ENCODE peak calls at places on chromosome 5, in five cellular contexts. M, S, K, V and G are unnamed samples.

GRCh38 chr5:91302958-91303357 is 80.2 kb downstream of the ARRDC3 start:
- DNase-seq in M (no peak), S (no peak), K (no peak), V (no peak), G (no peak)

GRCh38 chr5:10355071-10355889 is 1.8 kb downstream of the MARCHF6 start:
- DNase-seq in M (peak; percentile 67), S (no peak), K (no peak), V (peak; percentile 77), G (no peak)

GRCh38 chr5:170892201-170892600 is 30.4 kb downstream of the RANBP17 start:
- DNase-seq in M (peak; percentile 94), S (no peak), K (no peak), V (peak; percentile 76), G (no peak)

GRCh38 chr5:116572375-116573278 is 2.0 kb downstream of the SEMA6A start:
- DNase-seq in M (peak; percentile 9), S (peak; percentile 76), K (no peak), V (peak; percentile 30), G (no peak)

GRCh38 chr5:74040811-74041491 is 415.0 kb downstream of the ARHGEF28 start:
- DNase-seq in M (no peak), S (no peak), K (no peak), V (no peak), G (no peak)

GRCh38 chr5:157823655-157824054 is 35.3 kb downstream of the CLINT1 start:
- DNase-seq in M (no peak), S (no peak), K (no peak), V (no peak), G (no peak)

GRCh38 chr5:96752341-96753016 is 55.3 kb downstream of the ERAP1 start:
- DNase-seq in M (peak; percentile 82), S (no peak), K (no peak), V (peak; percentile 73), G (peak; percentile 14)

GRCh38 chr5:176818391-176819098 is 8.2 kb downstream of the UNC5A start:
- DNase-seq in M (no peak), S (no peak), K (no peak), V (no peak), G (no peak)

GRCh38 chr5:15238006-15238405 is 262.0 kb upstream of the FBXL7 start:
- DNase-seq in M (no peak), S (no peak), K (no peak), V (no peak), G (no peak)

GRCh38 chr5:109692011-109692410 is 2.3 kb downstream of the MAN2A1 start:
- DNase-seq in M (peak; percentile 66), S (no peak), K (no peak), V (peak; percentile 74), G (peak; percentile 16)

GRCh38 chr5:95883185-95884020 is 60.9 kb upstream of the GLRX start:
- DNase-seq in M (peak; percentile 35), S (no peak), K (no peak), V (no peak), G (no peak)

GRCh38 chr5:125059255-125060050 is 313.0 kb upstream of the ZNF608 start:
- DNase-seq in M (peak; percentile 50), S (no peak), K (no peak), V (peak; percentile 57), G (no peak)

GRCh38 chr5:52948418-52949076 is 40.6 kb upstream of the ITGA2 start:
- DNase-seq in M (peak; percentile 93), S (peak; percentile 66), K (no peak), V (peak; percentile 92), G (peak; percentile 52)

GRCh38 chr5:16737173-16737572 is 120.4 kb upstream of the RETREG1 start:
- DNase-seq in M (no peak), S (no peak), K (no peak), V (no peak), G (no peak)

GRCh38 chr5:62979472-62979871 is 400.9 kb downstream of the LRRC70 start:
- DNase-seq in M (no peak), S (no peak), K (no peak), V (no peak), G (no peak)

GRCh38 chr5:78497573-78498533 is 137.4 kb downstream of the SCAMP1 start:
- DNase-seq in M (no peak), S (no peak), K (no peak), V (peak; percentile 38), G (no peak)

GRCh38 chr5:57735754-57736153 is 253.1 kb upstream of the ACTBL2 start:
- DNase-seq in M (peak; percentile 94), S (no peak), K (peak; percentile 96), V (peak; percentile 90), G (peak; percentile 61)

GRCh38 chr5:56124885-56125250 is 108.3 kb downstream of the ANKRD55 start:
- DNase-seq in M (no peak), S (no peak), K (no peak), V (no peak), G (no peak)

GRCh38 chr5:68265822-68266395 is 50.4 kb downstream of the PIK3R1 start:
- DNase-seq in M (peak; percentile 29), S (peak; percentile 60), K (no peak), V (no peak), G (no peak)

GRCh38 chr5:32312682-32313523 is at the start of gene MTMR12:
- DNase-seq in M (peak; percentile 99), S (peak; percentile 100), K (peak; percentile 94), V (peak; percentile 100), G (peak; percentile 98)

GRCh38 chr5:149037819-149038218 is 25.0 kb downstream of the SH3TC2 start:
- DNase-seq in M (no peak), S (no peak), K (no peak), V (no peak), G (no peak)

GRCh38 chr5:178644826-178645545 is 18.1 kb upstream of the CLK4 start:
- DNase-seq in M (peak; percentile 70), S (no peak), K (no peak), V (peak; percentile 55), G (no peak)

GRCh38 chr5:129155876-129156275 is 61.3 kb downstream of the ISOC1 start:
- DNase-seq in M (no peak), S (no peak), K (no peak), V (no peak), G (no peak)

GRCh38 chr5:154519375-154519774 is 41.3 kb upstream of the HAND1 start:
- DNase-seq in M (peak; percentile 68), S (no peak), K (peak; percentile 19), V (peak; percentile 65), G (no peak)

GRCh38 chr5:95915999-95916686 is 45.5 kb downstream of the ELL2 start:
- DNase-seq in M (no peak), S (no peak), K (no peak), V (no peak), G (no peak)

GRCh38 chr5:62298118-62298517 is 7.9 kb upstream of the KIF2A start:
- DNase-seq in M (no peak), S (no peak), K (no peak), V (no peak), G (no peak)

GRCh38 chr5:133992429-133993151 is 12.2 kb downstream of the VDAC1 start:
- DNase-seq in M (no peak), S (no peak), K (no peak), V (no peak), G (no peak)

GRCh38 chr5:7763621-7764072 is 87.3 kb downstream of the CFAP90 start:
- DNase-seq in M (no peak), S (no peak), K (no peak), V (no peak), G (no peak)

DNA sequence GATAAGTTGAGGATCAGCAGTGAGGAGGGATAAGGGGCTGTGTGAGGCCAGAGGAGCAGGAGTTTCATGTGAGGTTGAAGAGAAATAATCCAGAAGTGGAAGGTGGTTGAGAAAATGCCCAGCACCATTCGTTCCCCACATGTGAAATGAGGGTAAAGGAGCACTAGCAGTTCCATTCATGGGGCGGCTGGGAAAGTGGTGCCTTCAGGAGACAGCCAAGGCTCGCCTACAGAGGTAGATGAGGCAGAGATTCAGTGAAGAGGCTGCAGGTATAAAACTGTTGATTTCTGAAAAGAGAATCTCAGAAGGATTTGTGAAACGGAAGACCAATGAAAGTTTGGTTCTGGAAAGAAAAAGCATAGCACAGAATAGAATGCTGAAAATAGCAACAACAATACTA is 272.6 kb downstream of the MSX2 start:
- DNase-seq in M (no peak), S (no peak), K (no peak), V (no peak), G (no peak)
- H3K4me3 ChIP-seq in M (no peak overlapping the region), S (no peak overlapping the region), K (no peak overlapping the region), V (no peak overlapping the region), G (no peak overlapping the region)

GRCh38 chr5:23820764-23821471 is 313.5 kb downstream of the PRDM9 start:
- DNase-seq in M (peak; percentile 45), S (no peak), K (peak; percentile 20), V (peak; percentile 37), G (peak; percentile 12)
- TF ChIP-seq CTCF in M (peak; percentile 23), S (no peak), K (peak; percentile 75), V (peak; percentile 4), G (peak; percentile 75)

DNA sequence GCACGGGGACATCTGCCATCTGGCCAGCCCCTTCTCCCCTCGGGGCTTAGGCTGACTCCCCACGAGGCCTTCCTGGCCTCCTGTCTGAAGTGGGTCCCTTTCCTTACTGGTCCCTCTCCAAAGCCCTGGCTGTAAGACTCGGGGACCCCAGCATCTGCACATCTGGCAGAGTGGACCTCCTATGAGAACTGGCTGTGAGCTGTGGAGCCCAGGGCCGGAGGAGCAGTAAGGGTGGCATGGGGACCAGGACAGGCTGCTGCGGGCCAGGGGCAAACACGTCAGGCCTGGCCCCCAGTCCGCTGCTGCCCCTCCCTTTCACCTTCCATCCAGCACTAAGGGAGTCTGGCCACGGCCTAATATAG is 33.8 kb downstream of the EXOC3 start:
- DNase-seq in M (no peak), S (no peak), K (no peak), V (no peak), G (no peak)
- H3K4me3 ChIP-seq in M (no peak overlapping the region), S (no peak overlapping the region), K (no peak overlapping the region), V (no peak overlapping the region), G (no peak overlapping the region)

GRCh38 chr5:98750693-98751092 is 22.8 kb upstream of the RGMB start:
- DNase-seq in M (peak; percentile 52), S (no peak), K (no peak), V (no peak), G (no peak)
- TF ChIP-seq CTCF in M (peak; percentile 57), S (no peak), K (peak; percentile 67), V (no peak), G (peak; percentile 47)

GRCh38 chr5:81851481-81852178 is 100.7 kb upstream of the SSBP2 start:
- DNase-seq in M (peak; percentile 97), S (peak; percentile 98), K (peak; percentile 52), V (peak; percentile 98), G (peak; percentile 86)
- H3K4me3 ChIP-seq in M (peak overlapping the region; percentile 24), S (peak overlapping the region; percentile 52), K (peak overlapping the region; percentile 58), V (peak overlapping the region; percentile 34), G (peak overlapping the region; percentile 49)

GRCh38 chr5:25544652-25545249 is 900.0 kb upstream of the CDH10 start:
- DNase-seq in M (peak; percentile 9), S (no peak), K (peak; percentile 2), V (no peak), G (peak; percentile 10)
- TF ChIP-seq CTCF in M (peak; percentile 34), S (no peak), K (peak; percentile 69), V (peak; percentile 10), G (peak; percentile 83)

DNA sequence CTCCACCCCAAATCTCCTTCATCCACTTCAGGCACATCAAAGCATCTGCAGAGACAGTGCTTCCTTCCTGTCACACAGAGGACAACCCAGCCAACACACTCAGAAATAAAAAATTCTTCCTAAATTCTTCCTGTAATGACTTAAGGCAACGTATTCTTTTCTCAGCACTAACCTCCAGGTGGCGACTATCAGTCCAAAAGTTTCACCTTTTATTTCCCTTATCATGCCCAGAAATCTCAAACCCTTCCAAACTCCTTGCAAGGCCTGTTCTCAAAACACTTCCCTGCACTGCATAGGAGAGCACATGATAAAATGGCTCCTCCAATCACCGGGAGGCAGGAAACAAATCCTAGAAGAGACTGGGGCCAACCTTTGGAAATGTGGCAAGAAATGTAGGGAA is 35.1 kb downstream of the SLIT3 start:
- DNase-seq in M (peak; percentile 12), S (no peak), K (no peak), V (peak; percentile 32), G (no peak)
- H3K4me3 ChIP-seq in M (no peak overlapping the region), S (no peak overlapping the region), K (no peak overlapping the region), V (no peak overlapping the region), G (no peak overlapping the region)